ENCODE peak calls at places on chromosomes 1 and 21, in four cellular contexts. O is endothelial cell, S is kidney, N is AG08396. W is an unnamed sample.

GRCh38 chr1:151934048-151934493 is 24.8 kb upstream of the THEM4 start:
- DNase-seq in O (peak; percentile 54), S (no peak), N (peak; percentile 45), W (peak; percentile 47)

GRCh38 chr1:86773331-86774288 is 69.2 kb downstream of the SH3GLB1 start:
- DNase-seq in O (no peak), S (no peak), N (no peak), W (no peak)

GRCh38 chr1:169238506-169238905 is 129.1 kb downstream of the NME7 start:
- DNase-seq in O (no peak), S (no peak), N (no peak), W (no peak)

GRCh38 chr1:183147735-183148134 is 38.3 kb upstream of the LAMC2 start:
- DNase-seq in O (no peak), S (no peak), N (no peak), W (no peak)

GRCh38 chr1:104795931-104796330 is 1046.2 kb downstream of the AMY1C start:
- DNase-seq in O (no peak), S (no peak), N (no peak), W (no peak)

GRCh38 chr1:155646307-155646706 is 36.3 kb downstream of the MSTO1 start:
- DNase-seq in O (no peak), S (no peak), N (no peak), W (no peak)

GRCh38 chr21:38909109-38909508 is 103.4 kb downstream of the ETS2 start:
- DNase-seq in O (no peak), S (no peak), N (no peak), W (no peak)

GRCh38 chr1:216766633-216767325 is 43.5 kb upstream of the ESRRG start:
- DNase-seq in O (no peak), S (no peak), N (no peak), W (no peak)

GRCh38 chr1:2778220-2778592 is 23.3 kb downstream of the TTC34 start:
- DNase-seq in O (no peak), S (peak; percentile 34), N (no peak), W (no peak)